ENCODE peak calls at places on chromosomes 16 and 17, in four cellular contexts. One of them, this sample, is unnamed.
A peak's percentile ranks its signal among the peaks of the same experiment; 100 is the strongest.

GRCh38 chr17:7886227-7887037 is 2.2 kb upstream of the CHD3 start:
- DNase-seq in OCI-LY7: peak; percentile 47
- DNase-seq in keratinocyte: no peak
- DNase-seq in cardiac fibroblast: peak; percentile 16
- DNase-seq in this sample: no peak

GRCh38 chr17:4545217-4545951 is 9.8 kb downstream of the MYBBP1A start:
- DNase-seq in OCI-LY7: no peak
- DNase-seq in keratinocyte: no peak
- DNase-seq in cardiac fibroblast: no peak
- DNase-seq in this sample: no peak

GRCh38 chr17:79382313-79382712 is 228.5 kb downstream of the RBFOX3 start:
- DNase-seq in OCI-LY7: no peak
- DNase-seq in keratinocyte: no peak
- DNase-seq in cardiac fibroblast: no peak
- DNase-seq in this sample: no peak

GRCh38 chr16:17273142-17273561 is 197.6 kb downstream of the XYLT1 start:
- DNase-seq in OCI-LY7: no peak
- DNase-seq in keratinocyte: peak; percentile 38
- DNase-seq in cardiac fibroblast: peak; percentile 85
- DNase-seq in this sample: peak; percentile 83

GRCh38 chr16:66001432-66001831 is 365.1 kb upstream of the CDH5 start:
- DNase-seq in OCI-LY7: no peak
- DNase-seq in keratinocyte: no peak
- DNase-seq in cardiac fibroblast: no peak
- DNase-seq in this sample: no peak

GRCh38 chr16:14088155-14088753 is 17.1 kb downstream of the MRTFB start:
- DNase-seq in OCI-LY7: no peak
- DNase-seq in keratinocyte: no peak
- DNase-seq in cardiac fibroblast: peak; percentile 15
- DNase-seq in this sample: no peak

GRCh38 chr17:7857724-7858486 is at the start of gene CYB5D1:
- DNase-seq in OCI-LY7: peak; percentile 89
- DNase-seq in keratinocyte: no peak
- DNase-seq in cardiac fibroblast: peak; percentile 97
- DNase-seq in this sample: peak; percentile 68

GRCh38 chr16:85521737-85522042 is 91.4 kb upstream of the GSE1 start:
- DNase-seq in OCI-LY7: no peak
- DNase-seq in keratinocyte: no peak
- DNase-seq in cardiac fibroblast: no peak
- DNase-seq in this sample: no peak

GRCh38 chr16:15653227-15653626 is 3.2 kb downstream of the NDE1 start:
- DNase-seq in OCI-LY7: no peak
- DNase-seq in keratinocyte: no peak
- DNase-seq in cardiac fibroblast: peak; percentile 80
- DNase-seq in this sample: no peak

GRCh38 chr16:69064164-69064563 is 41.3 kb upstream of the HAS3 start:
- DNase-seq in OCI-LY7: no peak
- DNase-seq in keratinocyte: no peak
- DNase-seq in cardiac fibroblast: no peak
- DNase-seq in this sample: no peak

GRCh38 chr17:57890857-57891232 is 41.0 kb upstream of the MRPS23 start:
- DNase-seq in OCI-LY7: no peak
- DNase-seq in keratinocyte: no peak
- DNase-seq in cardiac fibroblast: no peak
- DNase-seq in this sample: no peak

GRCh38 chr16:81798311-81799137 is 19.4 kb downstream of the PLCG2 start:
- DNase-seq in OCI-LY7: peak; percentile 96
- DNase-seq in keratinocyte: no peak
- DNase-seq in cardiac fibroblast: no peak
- DNase-seq in this sample: no peak

GRCh38 chr16:71883193-71883848 is 661 bp downstream of the ZNF821 start:
- DNase-seq in OCI-LY7: peak; percentile 45
- DNase-seq in keratinocyte: no peak
- DNase-seq in cardiac fibroblast: no peak
- DNase-seq in this sample: no peak

GRCh38 chr16:1113889-1114526 is 18.0 kb upstream of the C1QTNF8 start:
- DNase-seq in OCI-LY7: no peak
- DNase-seq in keratinocyte: no peak
- DNase-seq in cardiac fibroblast: no peak
- DNase-seq in this sample: no peak

GRCh38 chr17:41666336-41666680 is 22.4 kb upstream of the EIF1 start:
- DNase-seq in OCI-LY7: peak; percentile 77
- DNase-seq in keratinocyte: no peak
- DNase-seq in cardiac fibroblast: peak; percentile 71
- DNase-seq in this sample: no peak

GRCh38 chr17:31320231-31320630 is 1.2 kb downstream of the EVI2A start:
- DNase-seq in OCI-LY7: peak; percentile 61
- DNase-seq in keratinocyte: no peak
- DNase-seq in cardiac fibroblast: no peak
- DNase-seq in this sample: no peak

GRCh38 chr17:82781894-82782274 is 30.0 kb downstream of the TBCD start:
- DNase-seq in OCI-LY7: peak; percentile 92
- DNase-seq in keratinocyte: no peak
- DNase-seq in cardiac fibroblast: peak; percentile 78
- DNase-seq in this sample: peak; percentile 29

GRCh38 chr16:3145660-3146059 is 10.8 kb downstream of the ZNF213 start:
- DNase-seq in OCI-LY7: no peak
- DNase-seq in keratinocyte: no peak
- DNase-seq in cardiac fibroblast: no peak
- DNase-seq in this sample: no peak

GRCh38 chr16:79047337-79047736 is 553.2 kb downstream of the MAF start:
- DNase-seq in OCI-LY7: peak; percentile 27
- DNase-seq in keratinocyte: no peak
- DNase-seq in cardiac fibroblast: no peak
- DNase-seq in this sample: no peak

GRCh38 chr17:45336390-45337182 is 19.8 kb upstream of the MAP3K14 start:
- DNase-seq in OCI-LY7: no peak
- DNase-seq in keratinocyte: no peak
- DNase-seq in cardiac fibroblast: no peak
- DNase-seq in this sample: no peak

GRCh38 chr16:8998114-8998513 is 34.4 kb upstream of the USP7 start:
- DNase-seq in OCI-LY7: no peak
- DNase-seq in keratinocyte: no peak
- DNase-seq in cardiac fibroblast: peak; percentile 73
- DNase-seq in this sample: peak; percentile 49

GRCh38 chr17:79082311-79083190 is 7.9 kb downstream of the ENGASE start:
- DNase-seq in OCI-LY7: peak; percentile 47
- DNase-seq in keratinocyte: no peak
- DNase-seq in cardiac fibroblast: peak; percentile 46
- DNase-seq in this sample: no peak

GRCh38 chr16:73026754-73027654 is 20.9 kb downstream of the ZFHX3 start:
- DNase-seq in OCI-LY7: no peak
- DNase-seq in keratinocyte: no peak
- DNase-seq in cardiac fibroblast: peak; percentile 34
- DNase-seq in this sample: no peak

GRCh38 chr17:68029512-68030215 is 5.9 kb upstream of the KPNA2 start:
- DNase-seq in OCI-LY7: no peak
- DNase-seq in keratinocyte: no peak
- DNase-seq in cardiac fibroblast: peak; percentile 11
- DNase-seq in this sample: no peak
- TF ChIP-seq CTCF in OCI-LY7: no peak
- TF ChIP-seq CTCF in keratinocyte: no peak
- TF ChIP-seq CTCF in cardiac fibroblast: no peak
- TF ChIP-seq CTCF in this sample: no peak

DNA sequence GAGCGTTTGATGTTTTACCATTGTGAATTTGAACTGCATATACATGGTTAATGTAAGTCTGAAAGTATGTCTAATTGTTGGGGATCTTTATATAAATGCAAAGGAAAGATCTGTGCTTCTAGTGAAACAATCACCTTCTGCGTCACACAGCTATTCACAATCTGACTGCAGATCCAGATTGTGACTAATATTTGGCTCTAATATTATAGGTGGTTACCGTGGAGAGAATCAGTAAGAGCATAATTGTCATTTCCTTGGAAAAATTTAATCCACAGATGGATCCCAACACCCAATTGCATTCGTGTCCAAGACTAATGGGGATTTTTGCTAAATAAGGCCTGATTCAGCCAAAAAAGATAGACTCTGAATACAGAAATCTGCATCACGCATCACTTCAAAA is 2.8 kb upstream of the KCNJ2 start:
- DNase-seq in OCI-LY7: no peak
- DNase-seq in keratinocyte: no peak
- DNase-seq in cardiac fibroblast: no peak
- DNase-seq in this sample: no peak
- H3K4me3 ChIP-seq in OCI-LY7: no peak overlapping the region
- H3K4me3 ChIP-seq in keratinocyte: no peak overlapping the region
- H3K4me3 ChIP-seq in cardiac fibroblast: no peak overlapping the region
- H3K4me3 ChIP-seq in this sample: no peak overlapping the region

GRCh38 chr17:76104140-76104895 is 731 bp upstream of the EXOC7 start:
- DNase-seq in OCI-LY7: no peak
- DNase-seq in keratinocyte: no peak
- DNase-seq in cardiac fibroblast: no peak
- DNase-seq in this sample: no peak

GRCh38 chr17:76103274-76104139 is at the start of gene EXOC7:
- DNase-seq in OCI-LY7: peak; percentile 99
- DNase-seq in keratinocyte: peak; percentile 59
- DNase-seq in cardiac fibroblast: peak; percentile 93
- DNase-seq in this sample: peak; percentile 52

GRCh38 chr17:76102944-76103273 is 678 bp downstream of the EXOC7 start:
- DNase-seq in OCI-LY7: no peak
- DNase-seq in keratinocyte: no peak
- DNase-seq in cardiac fibroblast: no peak
- DNase-seq in this sample: no peak

GRCh38 chr17:76104896-76105231 is 1.3 kb upstream of the EXOC7 start:
- DNase-seq in OCI-LY7: no peak
- DNase-seq in keratinocyte: no peak
- DNase-seq in cardiac fibroblast: no peak
- DNase-seq in this sample: no peak

DNA sequence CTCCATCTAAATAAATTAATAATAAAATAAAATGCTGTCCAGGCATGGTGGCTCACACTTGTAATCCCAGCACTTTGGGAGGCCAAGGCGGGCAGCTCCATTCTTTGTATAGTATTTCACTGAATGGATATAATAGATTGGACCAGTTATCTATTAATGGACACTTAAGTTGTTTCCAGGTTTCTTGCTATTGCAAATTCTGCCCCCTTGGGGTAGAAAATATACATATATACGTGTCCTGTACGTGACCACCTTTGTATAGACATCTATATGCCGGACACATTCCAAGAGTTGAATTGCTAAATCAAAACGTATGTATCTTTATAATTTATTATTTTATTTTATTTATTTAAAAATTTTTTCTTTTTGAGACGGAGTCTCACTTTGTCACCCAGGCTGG is 3.9 kb upstream of the EXOC7 start:
- DNase-seq in OCI-LY7: peak; percentile 74
- DNase-seq in keratinocyte: no peak
- DNase-seq in cardiac fibroblast: peak; percentile 14
- DNase-seq in this sample: no peak
- TF ChIP-seq CTCF in OCI-LY7: peak; percentile 80
- TF ChIP-seq CTCF in keratinocyte: no peak
- TF ChIP-seq CTCF in cardiac fibroblast: peak; percentile 23
- TF ChIP-seq CTCF in this sample: peak; percentile 9

DNA sequence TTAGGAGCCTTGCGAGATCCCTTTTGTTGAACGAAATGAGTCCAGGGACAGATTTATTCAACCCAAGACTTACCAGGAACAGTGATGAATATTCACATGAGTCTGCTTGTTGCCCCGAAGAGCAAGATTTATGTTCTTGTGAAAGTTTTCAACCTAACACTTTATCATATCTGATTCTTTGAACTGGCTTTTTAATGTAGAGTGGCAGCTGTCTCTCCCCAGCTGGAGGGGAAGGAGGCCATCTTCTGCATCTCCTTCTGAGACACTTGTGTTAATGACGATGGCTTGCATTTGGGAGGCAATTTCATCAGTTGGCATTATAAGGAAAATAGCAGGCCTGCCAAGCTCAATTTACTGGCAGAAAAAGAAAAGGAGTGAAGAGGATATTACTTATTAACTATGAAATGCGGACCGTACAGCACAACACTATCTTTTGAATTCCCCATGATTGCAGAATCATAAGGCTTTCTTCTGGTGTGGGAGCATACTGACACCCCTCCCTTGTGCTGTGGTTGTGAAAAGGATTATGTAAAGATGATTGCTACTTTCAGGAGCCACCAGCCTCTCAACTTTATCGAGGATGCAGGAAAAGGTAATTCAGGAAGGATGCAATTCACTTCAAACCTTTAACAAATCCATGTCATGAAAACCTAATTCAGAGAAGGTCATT is 35.6 kb downstream of the SMARCE1 start:
- DNase-seq in OCI-LY7: no peak
- DNase-seq in keratinocyte: no peak
- DNase-seq in cardiac fibroblast: no peak
- DNase-seq in this sample: no peak
- H3K4me3 ChIP-seq in OCI-LY7: no peak overlapping the region
- H3K4me3 ChIP-seq in keratinocyte: no peak overlapping the region
- H3K4me3 ChIP-seq in cardiac fibroblast: no peak overlapping the region
- H3K4me3 ChIP-seq in this sample: no peak overlapping the region